ENCODE peak calls at places on chromosomes 3 and 15, in six cellular contexts. F is neural progenitor cell; I is activated CD4-positive, alpha-beta T cell treated with anti-CD3 and anti-CD28 coated beads, Interleukin-2, amount 10 ng/mL, durations not matched to agents 7 days and 5 days; C is Daoy; G is stimulated activated CD8-positive, alpha-beta memory T cell treated with anti-CD3 and anti-CD28 coated beads, Interleukin-4, amount 100 ng/mL, for 4 hours; X is AG09309. H is an unnamed sample.

GRCh38 chr15:85947936-85948335 is 131.7 kb upstream of the AGBL1 start:
- DNase-seq in G (no peak), F (no peak), C (no peak), X (no peak), I (no peak), H (no peak)

GRCh38 chr15:101445562-101446526 is 43.7 kb downstream of the PCSK6 start:
- DNase-seq in X (no peak), C (peak), G (no peak), F (no peak), I (no peak), H (no peak)

GRCh38 chr3:155960060-155960459 is 89.6 kb downstream of the GMPS start:
- DNase-seq in C (no peak), F (no peak), I (no peak), X (peak), G (no peak), H (no peak)

GRCh38 chr15:34434627-34435305 is 2.8 kb downstream of the GOLGA8A start:
- DNase-seq in G (no peak), C (no peak), I (no peak), X (no peak), F (no peak), H (no peak)

GRCh38 chr3:52454235-52454937 is 545 bp upstream of the TNNC1 start:
- DNase-seq in G (no peak), F (no peak), C (no peak), X (no peak), I (no peak), H (no peak)

GRCh38 chr15:90774731-90775521 is 57.8 kb downstream of the BLM start:
- DNase-seq in I (no peak), X (peak), C (peak), G (no peak), F (no peak), H (no peak)

GRCh38 chr3:193788189-193788946 is 195.4 kb downstream of the OPA1 start:
- DNase-seq in C (peak), I (peak), G (no peak), F (peak), X (no peak), H (peak)

GRCh38 chr3:104628185-104628789 is 738.4 kb upstream of the ALCAM start:
- DNase-seq in G (no peak), C (peak), I (no peak), F (peak), X (peak), H (no peak)

GRCh38 chr15:27396997-27397396 is 426.0 kb downstream of the GABRG3 start:
- DNase-seq in G (no peak), X (no peak), F (no peak), I (no peak), C (no peak), H (no peak)

GRCh38 chr15:23629234-23629805 is 18.3 kb downstream of the MAGEL2 start:
- DNase-seq in G (no peak), X (no peak), I (no peak), C (no peak), F (peak), H (no peak)

GRCh38 chr15:89998141-89998661 is 2.9 kb upstream of the ZNF710 start:
- DNase-seq in F (no peak), G (no peak), C (peak), I (no peak), X (no peak), H (no peak)

GRCh38 chr15:68589783-68590710 is 11.3 kb downstream of the CORO2B start:
- DNase-seq in X (no peak), I (no peak), F (no peak), G (no peak), C (no peak), H (no peak)

GRCh38 chr3:58667704-58668103 is 1.1 kb upstream of the FAM3D start:
- DNase-seq in I (no peak), F (no peak), X (no peak), C (no peak), G (no peak), H (no peak)

GRCh38 chr3:18951333-18951732 is 197.0 kb upstream of the KCNH8 start:
- DNase-seq in C (no peak), F (no peak), I (no peak), G (no peak), X (no peak), H (no peak)

GRCh38 chr3:115330406-115330805 is 183.3 kb upstream of the ZBTB20 start:
- DNase-seq in C (peak), G (no peak), X (no peak), F (no peak), I (no peak), H (no peak)

GRCh38 chr3:165451671-165452070 is 255.5 kb upstream of the SLITRK3 start:
- DNase-seq in F (no peak), X (no peak), G (no peak), I (no peak), C (no peak), H (no peak)

GRCh38 chr15:85339976-85340665 is 40.3 kb upstream of the AKAP13 start:
- DNase-seq in X (no peak), G (no peak), I (no peak), C (no peak), F (no peak), H (no peak)

GRCh38 chr3:151316267-151316991 is at the start of gene GPR87:
- DNase-seq in I (peak), F (no peak), X (no peak), G (no peak), C (peak), H (no peak)

GRCh38 chr15:74957301-74958035 is 896 bp upstream of the RPP25 start:
- DNase-seq in X (no peak), F (peak), G (no peak), I (no peak), C (peak), H (no peak)

GRCh38 chr3:49671291-49672288 is 2.6 kb upstream of the APEH start:
- DNase-seq in F (peak), C (peak), I (peak), X (no peak), G (peak), H (peak)

GRCh38 chr15:72249138-72249825 is 18.3 kb upstream of the PKM start:
- DNase-seq in F (no peak), G (no peak), I (no peak), X (no peak), C (no peak), H (no peak)

GRCh38 chr3:58659051-58659675 is 7.4 kb downstream of the FAM3D start:
- DNase-seq in I (no peak), F (peak), X (no peak), C (peak), G (no peak), H (no peak)

GRCh38 chr3:56654460-56654859 is 28.6 kb downstream of the TASOR start:
- DNase-seq in I (no peak), C (no peak), X (no peak), G (no peak), F (no peak), H (no peak)

GRCh38 chr15:79872358-79873017 is 24.3 kb downstream of the MTHFS start:
- DNase-seq in X (peak), G (no peak), I (peak), C (peak), F (no peak), H (no peak)

GRCh38 chr3:106333911-106334618 is 465.3 kb upstream of the CBLB start:
- DNase-seq in I (peak), X (peak), G (peak), C (peak), F (no peak), H (no peak)

GRCh38 chr3:45043715-45044299 is 17.7 kb downstream of the CLEC3B start:
- DNase-seq in I (no peak), G (no peak), X (no peak), F (peak), C (peak), H (no peak)